ENCODE peak calls at places on chromosomes 5 and 9, in six cellular contexts. W, V, D, H, Y and Z are unnamed samples.

GRCh38 chr9:87277346-87277745 is 220.3 kb upstream of the DAPK1 start:
- DNase-seq in W (no peak), V (no peak), D (no peak), H (no peak), Y (no peak), Z (no peak)

GRCh38 chr5:102858221-102858620 is 103.1 kb downstream of the PAM start:
- DNase-seq in W (no peak), V (no peak), D (no peak), H (no peak), Y (no peak), Z (no peak)

GRCh38 chr5:78601622-78602314 is 46.8 kb downstream of the LHFPL2 start:
- DNase-seq in W (no peak), V (peak; percentile 80), D (no peak), H (no peak), Y (no peak), Z (no peak)

GRCh38 chr5:81948349-81948748 is 23.5 kb upstream of the ATG10 start:
- DNase-seq in W (no peak), V (peak; percentile 20), D (no peak), H (no peak), Y (no peak), Z (no peak)

GRCh38 chr5:11329676-11330075 is 568.6 kb upstream of the DAP start:
- DNase-seq in W (no peak), V (no peak), D (no peak), H (no peak), Y (no peak), Z (no peak)

GRCh38 chr5:124883686-124884085 is 137.2 kb upstream of the ZNF608 start:
- DNase-seq in W (no peak), V (no peak), D (no peak), H (no peak), Y (no peak), Z (no peak)

GRCh38 chr9:4793412-4794005 is 765 bp downstream of the RCL1 start:
- DNase-seq in W (no peak), V (peak; percentile 31), D (no peak), H (no peak), Y (no peak), Z (no peak)

GRCh38 chr5:33641722-33642505 is 201.1 kb downstream of the TARS1 start:
- DNase-seq in W (no peak), V (peak; percentile 50), D (no peak), H (no peak), Y (no peak), Z (no peak)

GRCh38 chr9:120934271-120934670 is 7.7 kb upstream of the TRAF1 start:
- DNase-seq in W (no peak), V (no peak), D (no peak), H (no peak), Y (no peak), Z (no peak)

GRCh38 chr9:137673871-137674270 is 55.1 kb downstream of the EHMT1 start:
- DNase-seq in W (no peak), V (no peak), D (no peak), H (no peak), Y (no peak), Z (no peak)

GRCh38 chr5:140221697-140222223 is 46.8 kb downstream of the CYSTM1 start:
- DNase-seq in W (no peak), V (peak; percentile 93), D (no peak), H (no peak), Y (no peak), Z (peak; percentile 64)

GRCh38 chr5:83096660-83097334 is 19.4 kb downstream of the XRCC4 start:
- DNase-seq in W (no peak), V (peak; percentile 18), D (no peak), H (no peak), Y (no peak), Z (no peak)

GRCh38 chr5:21680196-21680595 is 1172.9 kb downstream of the CDH12 start:
- DNase-seq in W (peak; percentile 18), V (peak; percentile 93), D (no peak), H (no peak), Y (no peak), Z (peak; percentile 72)

GRCh38 chr9:71120439-71121247 is 778 bp downstream of the TRPM3 start:
- DNase-seq in W (peak; percentile 84), V (no peak), D (no peak), H (no peak), Y (no peak), Z (no peak)

GRCh38 chr5:176500511-176500910 is 36.7 kb downstream of the RNF44 start:
- DNase-seq in W (no peak), V (peak; percentile 21), D (no peak), H (no peak), Y (no peak), Z (no peak)

GRCh38 chr5:76831108-76831447 is 12.2 kb downstream of the F2RL1 start:
- DNase-seq in W (peak; percentile 46), V (peak; percentile 76), D (no peak), H (no peak), Y (no peak), Z (no peak)

GRCh38 chr9:129674229-129674628 is 8.8 kb downstream of the PRRX2 start:
- DNase-seq in W (no peak), V (no peak), D (no peak), H (no peak), Y (no peak), Z (no peak)

GRCh38 chr9:14030350-14030823 is 283.6 kb downstream of the NFIB start:
- DNase-seq in W (no peak), V (peak; percentile 66), D (no peak), H (peak; percentile 20), Y (no peak), Z (peak; percentile 34)

GRCh38 chr5:171308453-171309275 is at the start of gene TLX3:
- DNase-seq in W (peak; percentile 88), V (peak; percentile 23), D (no peak), H (no peak), Y (no peak), Z (no peak)

GRCh38 chr9:38393128-38393809 is 767 bp downstream of the ALDH1B1 start:
- DNase-seq in W (no peak), V (no peak), D (no peak), H (no peak), Y (no peak), Z (no peak)

GRCh38 chr9:136806631-136807201 is 1.0 kb upstream of the RABL6 start:
- DNase-seq in W (no peak), V (no peak), D (no peak), H (no peak), Y (no peak), Z (no peak)

GRCh38 chr5:90518666-90519065 is 10.7 kb downstream of the LYSMD3 start:
- DNase-seq in W (no peak), V (peak; percentile 15), D (no peak), H (no peak), Y (no peak), Z (no peak)

GRCh38 chr9:4837768-4838546 is 45.2 kb downstream of the RCL1 start:
- DNase-seq in W (no peak), V (peak; percentile 93), D (no peak), H (peak; percentile 41), Y (no peak), Z (peak; percentile 49)

GRCh38 chr5:10432059-10433008 is 9.3 kb upstream of the ROPN1L start:
- DNase-seq in W (no peak), V (no peak), D (no peak), H (no peak), Y (no peak), Z (no peak)

GRCh38 chr5:150215978-150216944 is 26.4 kb downstream of the SLC6A7 start:
- DNase-seq in W (no peak), V (no peak), D (no peak), H (no peak), Y (no peak), Z (no peak)

GRCh38 chr9:102253099-102253498 is 514.7 kb upstream of the GRIN3A start:
- DNase-seq in W (no peak), V (no peak), D (no peak), H (no peak), Y (no peak), Z (no peak)

GRCh38 chr9:19074229-19074628 is 25.0 kb downstream of the RRAGA start:
- DNase-seq in W (no peak), V (no peak), D (no peak), H (no peak), Y (no peak), Z (no peak)

GRCh38 chr5:60806591-60807243 is 37.4 kb downstream of the ELOVL7 start:
- DNase-seq in W (peak; percentile 12), V (no peak), D (no peak), H (no peak), Y (no peak), Z (no peak)

GRCh38 chr5:40386293-40386692 is 293.4 kb upstream of the PTGER4 start:
- DNase-seq in W (no peak), V (peak; percentile 55), D (no peak), H (no peak), Y (no peak), Z (peak; percentile 34)

GRCh38 chr9:132032584-132032945 is 47.1 kb downstream of the MED27 start:
- DNase-seq in W (no peak), V (no peak), D (no peak), H (no peak), Y (no peak), Z (no peak)

GRCh38 chr5:178208540-178209227 is 4.4 kb downstream of the HNRNPAB start:
- DNase-seq in W (no peak), V (no peak), D (no peak), H (no peak), Y (no peak), Z (no peak)

GRCh38 chr9:36738318-36738975 is 165.8 kb downstream of the MELK start:
- DNase-seq in W (no peak), V (peak; percentile 61), D (no peak), H (no peak), Y (no peak), Z (no peak)

GRCh38 chr9:101034222-101034621 is 5.7 kb downstream of the PLPPR1 start:
- DNase-seq in W (no peak), V (no peak), D (no peak), H (no peak), Y (no peak), Z (no peak)

GRCh38 chr9:33638516-33638915 is 114.5 kb downstream of the ANKRD18B start:
- DNase-seq in W (no peak), V (no peak), D (no peak), H (no peak), Y (no peak), Z (no peak)

GRCh38 chr9:33633621-33634020 is 109.6 kb downstream of the ANKRD18B start:
- DNase-seq in W (no peak), V (no peak), D (no peak), H (no peak), Y (no peak), Z (no peak)

GRCh38 chr9:33637881-33638280 is 113.8 kb downstream of the ANKRD18B start:
- DNase-seq in W (peak; percentile 34), V (no peak), D (no peak), H (no peak), Y (no peak), Z (no peak)
- H3K27me3 ChIP-seq in W (peaks cover 46% of the 10 kb centered on the region), V (peaks cover 43% of the 10 kb centered on the region), D (peaks cover 65% of the 10 kb centered on the region), H (peaks cover 26% of the 10 kb centered on the region), Y (peaks cover 78% of the 10 kb centered on the region), Z (peaks cover 40% of the 10 kb centered on the region)

GRCh38 chr9:1018121-1018520 is 32.0 kb upstream of the DMRT2 start:
- DNase-seq in W (no peak), V (no peak), D (no peak), H (peak; percentile 16), Y (no peak), Z (no peak)
- TF ChIP-seq CTCF in W (no peak), V (peak; percentile 20), D (peak; percentile 42), H (no peak), Y (peak; percentile 30), Z (peak; percentile 34)

GRCh38 chr9:92510747-92511146 is 25.0 kb downstream of the ECM2 start:
- DNase-seq in W (no peak), V (no peak), D (no peak), H (no peak), Y (no peak), Z (no peak)
- H3K27me3 ChIP-seq in W (no peaks in the 10 kb centered on the region), V (no peaks in the 10 kb centered on the region), D (no peaks in the 10 kb centered on the region), H (no peaks in the 10 kb centered on the region), Y (no peaks in the 10 kb centered on the region), Z (no peaks in the 10 kb centered on the region)

GRCh38 chr9:90099262-90099982 is 494.6 kb downstream of the GADD45G start:
- DNase-seq in W (peak; percentile 24), V (peak; percentile 13), D (no peak), H (no peak), Y (no peak), Z (no peak)
- TF ChIP-seq CTCF in W (peak; percentile 62), V (peak; percentile 18), D (peak; percentile 72), H (peak; percentile 28), Y (peak; percentile 54), Z (peak; percentile 30)